ENCODE peak calls at places on chromosomes 12 and 14, in eight cellular contexts. L is uterus; R is naive thymus-derived CD4-positive, alpha-beta T cell; N is IMR-90; G is OCI-LY7; F is brain microvascular endothelial cell; S is GM23248; P is pancreas. Y is an unnamed sample. For H3K36me3, the result is how much of the 10 kb centered on the place peaks cover.

GRCh38 chr14:65170768-65171251 is 68.5 kb upstream of the MAX start:
- DNase-seq in L (no peak), R (peak), N (peak), G (peak), F (peak), S (peak), P (peak), Y (peak)

GRCh38 chr12:54933381-54933780 is 51.2 kb downstream of the TESPA1 start:
- DNase-seq in L (no peak), R (no peak), N (peak), G (no peak), F (peak), S (peak), P (no peak), Y (no peak)

GRCh38 chr12:57590892-57591566 is at the start of gene PIP4K2C:
- DNase-seq in L (peak), R (peak), N (peak), G (peak), F (no peak), S (peak), P (peak), Y (peak)

GRCh38 chr12:128810182-128811127 is 13.3 kb downstream of the SLC15A4 start:
- DNase-seq in L (no peak), R (no peak), N (no peak), G (peak), F (no peak), S (peak), P (no peak), Y (no peak)

GRCh38 chr14:60245316-60246177 is 3.5 kb upstream of the PPM1A start:
- DNase-seq in L (no peak), R (no peak), N (no peak), G (peak), F (no peak), S (no peak), P (no peak), Y (no peak)

GRCh38 chr14:106268013-106268727 is 741.8 kb downstream of the TMEM121 start:
- DNase-seq in L (no peak), R (peak), N (no peak), G (peak), F (no peak), S (no peak), P (no peak), Y (peak)

GRCh38 chr12:105462841-105463240 is 132.3 kb downstream of the C12orf75 start:
- DNase-seq in L (no peak), R (no peak), N (peak), G (no peak), F (peak), S (peak), P (no peak), Y (no peak)

GRCh38 chr12:61915420-61915819 is 344.8 kb upstream of the USP15 start:
- DNase-seq in L (no peak), R (no peak), N (no peak), G (no peak), F (no peak), S (no peak), P (no peak), Y (no peak)

GRCh38 chr14:86961106-86961716 is 1031.8 kb downstream of the GALC start:
- DNase-seq in L (no peak), R (no peak), N (peak), G (no peak), F (no peak), S (peak), P (no peak), Y (no peak)

DNA sequence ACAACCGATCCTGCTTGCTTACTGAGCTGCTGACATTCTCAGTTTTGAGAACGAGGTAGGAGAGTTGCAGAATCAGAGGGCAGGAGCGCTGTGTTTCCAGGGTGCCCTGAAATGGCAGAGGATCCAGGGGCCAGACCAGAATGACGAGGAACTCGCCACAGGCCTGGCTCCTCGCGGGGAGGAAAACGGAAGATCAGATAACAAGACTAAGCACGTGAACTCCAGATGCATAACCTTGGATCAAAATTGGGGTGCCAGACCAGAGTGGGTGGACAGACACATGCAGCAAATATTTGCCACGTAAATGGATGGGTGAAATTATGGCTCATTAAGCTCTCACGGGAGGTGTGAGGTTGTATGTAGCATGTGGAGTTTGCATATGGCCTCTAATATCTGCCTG is 46.5 kb downstream of the ELK3 start:
- DNase-seq in L (no peak), R (no peak), N (no peak), G (no peak), F (no peak), S (peak), P (no peak), Y (no peak)
- H3K36me3 ChIP-seq in L (under half), R (under half), N (under half), G (under half), F (under half), S (under half), P (under half), Y (under half)

DNA sequence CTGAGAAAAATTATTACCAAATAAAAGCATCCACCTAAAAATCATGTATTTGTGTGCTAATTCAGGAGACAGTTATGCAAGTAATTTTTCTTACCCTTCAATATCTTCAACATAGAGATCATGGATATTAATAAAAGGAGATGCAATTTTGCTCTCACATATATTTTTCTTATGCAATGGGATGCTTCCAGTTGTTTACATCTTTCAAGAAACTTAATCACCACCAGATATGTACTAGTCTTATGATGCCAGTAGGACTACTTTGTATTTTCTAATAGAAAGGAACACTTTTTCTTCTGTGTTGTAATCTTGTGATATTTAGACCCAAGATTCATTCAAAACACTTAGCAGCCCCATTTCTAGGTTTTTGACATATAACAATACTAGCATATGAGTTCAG is 107.6 kb downstream of the NAV3 start:
- DNase-seq in L (no peak), R (no peak), N (no peak), G (no peak), F (no peak), S (peak), P (no peak), Y (no peak)
- H3K36me3 ChIP-seq in L (under half), R (under half), N (under half), G (under half), F (under half), S (under half), P (under half), Y (under half)

DNA sequence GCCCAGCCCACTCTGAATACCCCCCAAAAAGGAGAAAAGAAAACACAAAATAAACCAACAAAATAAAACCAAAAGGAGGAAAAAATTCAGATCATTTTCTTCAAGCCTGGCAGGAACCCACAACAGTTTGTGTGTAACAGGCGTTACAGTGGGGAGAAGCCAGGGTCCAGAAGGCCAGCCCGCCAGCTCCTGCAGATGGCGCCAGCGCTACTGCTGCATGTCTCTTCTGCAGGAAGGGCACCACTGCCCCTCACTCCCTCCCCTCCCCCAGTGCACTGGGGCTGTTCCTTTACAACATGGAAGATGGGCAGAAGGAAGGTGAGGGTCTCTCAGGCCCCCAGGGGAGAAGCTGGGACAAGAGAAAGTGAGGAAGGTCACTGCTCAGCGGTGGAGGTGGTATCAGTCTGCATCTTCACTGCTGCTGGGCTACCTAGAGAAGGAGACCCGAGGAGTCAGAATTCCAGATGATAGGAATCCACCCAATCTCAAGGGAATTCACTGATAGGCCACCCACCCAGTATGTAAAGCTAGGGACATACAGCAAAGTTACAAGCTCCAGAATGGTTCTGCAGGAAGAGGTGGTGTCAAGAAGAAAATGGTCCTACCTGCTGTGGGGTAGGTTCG is 2.3 kb upstream of the NOP2 start:
- DNase-seq in L (no peak), R (no peak), N (no peak), G (peak), F (no peak), S (peak), P (peak), Y (no peak)
- H3K36me3 ChIP-seq in L (under half), R (half or more), N (under half), G (half or more), F (under half), S (half or more), P (under half), Y (half or more)

DNA sequence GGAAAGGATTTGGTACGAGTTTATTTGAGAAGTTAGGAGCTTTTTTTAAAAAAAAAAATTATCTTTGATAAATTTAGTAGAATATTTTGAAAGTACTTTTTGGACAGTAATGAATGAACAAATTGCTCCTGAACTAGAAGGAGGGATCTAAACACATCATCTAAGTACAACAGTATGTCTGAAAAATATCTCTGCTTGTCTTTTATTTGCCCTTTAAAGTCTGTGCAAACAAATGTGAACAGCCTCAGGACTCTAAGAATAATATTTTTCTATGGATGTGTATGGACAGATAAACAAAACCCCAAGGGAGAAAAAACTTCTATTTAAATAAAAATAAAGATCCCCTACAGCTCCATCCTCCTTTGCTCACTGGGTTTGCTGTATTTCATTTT is 19.5 kb downstream of the FBXL14 start:
- DNase-seq in L (no peak), R (no peak), N (no peak), G (no peak), F (no peak), S (no peak), P (no peak), Y (no peak)
- H3K36me3 ChIP-seq in L (under half), R (under half), N (under half), G (under half), F (under half), S (under half), P (under half), Y (under half)